ENCODE peak calls at places on chromosomes 7 and 10, in seven cellular contexts. E is MV-4-11, Z is AG04450, G is NCI-H526 treated with DMSO at 0.1 percent for 48 hours, Y is NCI-H1417, P is Daoy, B is head of caudate nucleus. H is an unnamed sample.

GRCh38 chr7:2175091-2175490 is 57.7 kb downstream of the MAD1L1 start:
- DNase-seq in Y (no peak), P (peak), B (no peak), G (no peak), Z (no peak), E (no peak), H (no peak)

GRCh38 chr7:96826089-96826488 is 116.4 kb upstream of the SEM1 start:
- DNase-seq in G (no peak), P (peak), B (no peak), E (no peak), Y (no peak), Z (no peak), H (no peak)

GRCh38 chr7:108165726-108166125 is 35.6 kb upstream of the LAMB4 start:
- DNase-seq in Z (no peak), E (no peak), B (no peak), Y (no peak), G (no peak), P (no peak), H (no peak)

GRCh38 chr7:35729966-35730345 is 35.0 kb upstream of the HERPUD2 start:
- DNase-seq in B (no peak), P (no peak), Y (no peak), E (no peak), Z (no peak), G (no peak), H (no peak)

GRCh38 chr10:15472431-15473400 is 101.6 kb upstream of the FAM171A1 start:
- DNase-seq in Y (no peak), P (peak), B (no peak), Z (peak), G (no peak), E (peak), H (no peak)

GRCh38 chr7:127514499-127514898 is 70.9 kb downstream of the GCC1 start:
- DNase-seq in G (peak), Y (peak), E (peak), P (peak), Z (peak), B (no peak), H (no peak)

GRCh38 chr10:60537697-60538096 is 148.0 kb upstream of the ANK3 start:
- DNase-seq in P (no peak), Y (no peak), E (no peak), Z (no peak), G (no peak), B (no peak), H (no peak)

GRCh38 chr10:62437696-62438095 is 63.5 kb downstream of the ZNF365 start:
- DNase-seq in P (peak), Z (no peak), Y (peak), E (peak), G (peak), B (no peak), H (peak)

GRCh38 chr10:119377905-119378736 is 164.4 kb downstream of the RGS10 start:
- DNase-seq in G (no peak), E (no peak), Y (peak), B (no peak), Z (no peak), P (no peak), H (no peak)

GRCh38 chr10:15168781-15169554 is 475 bp upstream of the NMT2 start:
- DNase-seq in G (peak), P (peak), Y (peak), B (peak), E (peak), Z (peak), H (peak)

GRCh38 chr7:71131256-71131752 is 640 bp upstream of the GALNT17 start:
- DNase-seq in Z (no peak), E (no peak), Y (no peak), P (no peak), G (no peak), B (peak), H (no peak)

GRCh38 chr10:58087896-58088295 is 179.8 kb downstream of the IPMK start:
- DNase-seq in Y (no peak), E (no peak), Z (no peak), P (no peak), G (no peak), B (no peak), H (no peak)

GRCh38 chr10:125118701-125119100 is 41.7 kb downstream of the CTBP2 start:
- DNase-seq in Y (no peak), G (no peak), B (no peak), P (no peak), E (no peak), Z (no peak), H (no peak)

GRCh38 chr7:142855756-142856564 is 1.1 kb downstream of the EPHB6 start:
- DNase-seq in G (no peak), B (peak), E (no peak), Z (no peak), Y (no peak), P (peak), H (no peak)

GRCh38 chr7:2613926-2614613 is 17.7 kb upstream of the TTYH3 start:
- DNase-seq in G (no peak), Z (no peak), B (no peak), P (no peak), Y (no peak), E (peak), H (no peak)